ENCODE peak calls at places on chromosomes 7 and 10, in eight cellular contexts. F is prostate gland, P is adrenal gland, Y is suprapubic skin, C is A549, D is transverse colon, T is uterus, X is body of pancreas. L is an unnamed sample.

GRCh38 chr10:3467052-3467906 is 294.7 kb upstream of the PITRM1 start:
- DNase-seq in P (peak; percentile 60), X (peak; percentile 29), D (peak; percentile 73), Y (peak; percentile 96), C (peak; percentile 98), F (peak; percentile 68), T (peak; percentile 64), L (peak; percentile 44)

GRCh38 chr10:48251152-48251524 is 23.4 kb downstream of the FRMPD2 start:
- DNase-seq in Y (no peak), F (peak; percentile 48), T (no peak), P (peak; percentile 30), D (no peak), X (no peak), C (no peak), L (peak; percentile 79)

GRCh38 chr7:101923276-101923985 is 106.0 kb downstream of the CUX1 start:
- DNase-seq in Y (no peak), T (peak; percentile 69), D (no peak), C (no peak), X (no peak), F (no peak), P (no peak), L (no peak)

GRCh38 chr10:110865184-110865803 is 6.4 kb upstream of the PDCD4 start:
- DNase-seq in P (no peak), C (peak; percentile 71), D (no peak), X (no peak), T (no peak), Y (no peak), F (peak; percentile 63), L (peak; percentile 32)

GRCh38 chr10:677750-678661 is 11.5 kb downstream of the DIP2C start:
- DNase-seq in C (no peak), P (no peak), F (peak; percentile 2), D (no peak), Y (no peak), T (no peak), X (no peak), L (no peak)

GRCh38 chr7:39530996-39531395 is 35.2 kb upstream of the YAE1 start:
- DNase-seq in Y (no peak), C (no peak), X (no peak), T (no peak), D (peak; percentile 50), P (no peak), F (no peak), L (no peak)

GRCh38 chr7:18191329-18191728 is 163.7 kb upstream of the PRPS1L1 start:
- DNase-seq in Y (no peak), C (no peak), P (no peak), D (no peak), X (no peak), F (no peak), T (no peak), L (no peak)

GRCh38 chr10:112278871-112279270 is 4.3 kb upstream of the TECTB start:
- DNase-seq in Y (no peak), F (no peak), T (no peak), P (no peak), C (no peak), X (no peak), D (no peak), L (no peak)

GRCh38 chr10:58932126-58932525 is 244.3 kb upstream of the PHYHIPL start:
- DNase-seq in D (no peak), T (no peak), P (no peak), F (no peak), X (no peak), Y (no peak), C (no peak), L (no peak)

GRCh38 chr10:23459323-23459939 is 20.6 kb downstream of the OTUD1 start:
- DNase-seq in X (no peak), P (no peak), F (no peak), T (no peak), C (no peak), Y (no peak), D (no peak), L (no peak)
- H3K4me1 ChIP-seq in X (no peaks in the 10 kb centered on the region), P (no peaks in the 10 kb centered on the region), F (no peaks in the 10 kb centered on the region), T (no peaks in the 10 kb centered on the region), C (no peaks in the 10 kb centered on the region), Y (peaks cover 7% of the 10 kb centered on the region), D (no peaks in the 10 kb centered on the region), L (no peaks in the 10 kb centered on the region)

GRCh38 chr7:30733216-30733615 is 18.7 kb upstream of the INMT start:
- DNase-seq in X (no peak), Y (no peak), T (no peak), D (no peak), F (no peak), C (no peak), P (no peak), L (no peak)

GRCh38 chr7:30730996-30731395 is 20.9 kb upstream of the INMT start:
- DNase-seq in Y (no peak), C (no peak), F (no peak), D (no peak), X (no peak), T (no peak), P (no peak), L (no peak)

GRCh38 chr7:30730097-30730496 is 21.8 kb upstream of the INMT start:
- DNase-seq in D (no peak), C (no peak), X (no peak), F (no peak), T (no peak), P (no peak), Y (no peak), L (no peak)

GRCh38 chr7:30732606-30733005 is 19.3 kb upstream of the INMT start:
- DNase-seq in F (no peak), T (no peak), Y (no peak), X (no peak), P (no peak), C (no peak), D (no peak), L (no peak)

DNA sequence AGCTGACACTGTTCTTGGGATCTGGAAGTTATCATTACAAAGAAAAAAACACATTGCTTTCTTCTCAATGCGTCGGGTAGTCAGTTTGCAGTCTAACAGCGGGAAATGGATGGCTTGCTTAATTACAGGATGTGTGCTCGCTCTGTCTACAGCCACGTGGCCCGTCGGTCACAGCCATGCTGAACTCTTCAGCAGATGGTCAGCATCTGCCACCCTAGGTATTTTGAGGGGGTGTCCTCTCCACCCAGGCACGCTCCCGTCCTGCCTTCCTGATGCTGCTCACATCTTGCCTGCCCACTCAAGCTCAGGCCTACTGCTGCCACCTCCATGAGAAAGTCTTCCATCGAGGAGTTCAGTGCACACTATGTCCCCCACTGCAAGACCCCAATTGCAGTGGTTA is 20.3 kb upstream of the INMT start:
- DNase-seq in T (no peak), X (no peak), F (no peak), C (no peak), D (no peak), Y (no peak), P (no peak), L (no peak)
- H3K4me3 ChIP-seq in T (no peak overlapping the region), X (no peak overlapping the region), F (no peak overlapping the region), C (no peak overlapping the region), D (no peak overlapping the region), Y (no peak overlapping the region), P (no peak overlapping the region), L (no peak overlapping the region)

GRCh38 chr7:121082400-121083101 is 94.0 kb downstream of the CPED1 start:
- DNase-seq in F (no peak), D (no peak), Y (no peak), T (no peak), P (no peak), C (no peak), X (no peak), L (no peak)

GRCh38 chr7:121084748-121085336 is 96.3 kb downstream of the CPED1 start:
- DNase-seq in T (no peak), Y (no peak), D (no peak), F (no peak), P (peak; percentile 25), C (peak; percentile 16), X (no peak), L (no peak)

GRCh38 chr7:121084256-121084655 is 95.7 kb downstream of the CPED1 start:
- DNase-seq in D (no peak), P (no peak), T (no peak), X (no peak), F (no peak), C (no peak), Y (no peak), L (no peak)

GRCh38 chr7:121083790-121084251 is 95.3 kb downstream of the CPED1 start:
- DNase-seq in F (no peak), X (no peak), D (no peak), T (no peak), P (no peak), C (no peak), Y (no peak), L (no peak)

GRCh38 chr7:121083138-121083789 is 94.8 kb downstream of the CPED1 start:
- DNase-seq in X (no peak), F (no peak), T (no peak), C (no peak), P (no peak), D (no peak), Y (no peak), L (no peak)
- TF ChIP-seq POLR2A in X (no peak), F (no peak), T (no peak), C (no peak), P (no peak), D (no peak), Y (no peak), L (no peak)

DNA sequence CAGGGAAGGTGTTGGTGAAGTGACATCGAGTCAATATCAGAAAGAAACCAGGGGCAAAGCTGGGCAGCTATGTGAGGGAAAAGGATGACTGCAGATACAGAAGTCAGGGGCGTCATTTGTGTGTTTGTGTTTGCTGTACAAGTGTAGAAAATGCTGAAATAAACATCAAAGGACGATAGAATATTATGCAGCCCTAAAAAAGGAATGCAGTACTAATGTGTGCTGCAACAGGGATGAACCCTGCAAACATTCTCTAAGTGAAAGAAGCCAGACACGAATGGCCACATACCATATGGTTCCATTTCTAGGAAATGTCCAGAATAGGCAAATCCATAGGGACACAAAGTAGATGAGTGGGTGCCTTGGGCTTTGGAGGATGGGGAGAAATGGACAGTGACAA is 133.9 kb downstream of the PRPF18 start:
- DNase-seq in T (no peak), C (no peak), Y (no peak), D (no peak), X (no peak), P (no peak), F (no peak), L (no peak)
- H3K4me1 ChIP-seq in T (no peaks in the 10 kb centered on the region), C (no peaks in the 10 kb centered on the region), Y (peaks cover 28% of the 10 kb centered on the region), D (no peaks in the 10 kb centered on the region), X (peaks cover 40% of the 10 kb centered on the region), P (no peaks in the 10 kb centered on the region), F (peaks cover 12% of the 10 kb centered on the region), L (peaks cover 20% of the 10 kb centered on the region)

L was measured in thyroid gland.